ENCODE peak calls at places on chromosomes 4 and X, in seven cellular contexts. G is RPMI7951; Z is MM.1S; K is left ventricle myocardium inferior; H is prostate gland; Y is CD8-positive, alpha-beta memory T cell; I is NCI-H187. A is an unnamed sample.

GRCh38 chrX:108165349-108166111 is 74.0 kb downstream of the ATG4A start:
- DNase-seq in G (peak; percentile 42), Z (no peak), K (no peak), H (no peak), Y (no peak), I (no peak), A (peak; percentile 18)

GRCh38 chr4:128940966-128941365 is 131.5 kb downstream of the JADE1 start:
- DNase-seq in G (no peak), Z (no peak), K (no peak), H (no peak), Y (no peak), I (no peak), A (no peak)

GRCh38 chrX:1181131-1181530 is 31.3 kb downstream of the CRLF2 start:
- DNase-seq in G (no peak), Z (no peak), K (no peak), H (no peak), Y (no peak), I (no peak), A (no peak)

GRCh38 chr4:175961604-175962003 is 104.0 kb upstream of the WDR17 start:
- DNase-seq in G (no peak), Z (no peak), K (no peak), H (no peak), Y (no peak), I (no peak), A (no peak)

GRCh38 chr4:85829276-85830051 is 354.5 kb downstream of the ARHGAP24 start:
- DNase-seq in G (no peak), Z (no peak), K (no peak), H (no peak), Y (no peak), I (no peak), A (no peak)

GRCh38 chrX:136692271-136692670 is 44.3 kb downstream of the CD40LG start:
- DNase-seq in G (no peak), Z (no peak), K (no peak), H (no peak), Y (no peak), I (no peak), A (no peak)

GRCh38 chrX:18278448-18278847 is 57.8 kb upstream of the BEND2 start:
- DNase-seq in G (no peak), Z (no peak), K (no peak), H (no peak), Y (no peak), I (no peak), A (no peak)

GRCh38 chr4:149741186-149741831 is 74.3 kb downstream of the IQCM start:
- DNase-seq in G (no peak), Z (no peak), K (no peak), H (no peak), Y (no peak), I (no peak), A (no peak)

GRCh38 chr4:40170588-40170987 is 26.2 kb upstream of the RHOH start:
- DNase-seq in G (no peak), Z (no peak), K (no peak), H (no peak), Y (no peak), I (no peak), A (no peak)

GRCh38 chrX:104195489-104196084 is 29.3 kb downstream of the FAM199X start:
- DNase-seq in G (peak; percentile 12), Z (peak; percentile 54), K (no peak), H (no peak), Y (no peak), I (no peak), A (peak; percentile 7)

GRCh38 chr4:11106190-11106589 is 322.5 kb downstream of the HS3ST1 start:
- DNase-seq in G (no peak), Z (peak; percentile 51), K (no peak), H (no peak), Y (no peak), I (no peak), A (no peak)

GRCh38 chr4:154490589-154491340 is 834 bp downstream of the DCHS2 start:
- DNase-seq in G (no peak), Z (no peak), K (no peak), H (no peak), Y (no peak), I (no peak), A (no peak)

GRCh38 chr4:77734928-77735327 is 84.2 kb downstream of the CNOT6L start:
- DNase-seq in G (peak; percentile 88), Z (peak; percentile 92), K (no peak), H (no peak), Y (no peak), I (no peak), A (no peak)

GRCh38 chr4:23920296-23920695 is 30.4 kb upstream of the PPARGC1A start:
- DNase-seq in G (no peak), Z (no peak), K (no peak), H (no peak), Y (no peak), I (no peak), A (no peak)

GRCh38 chrX:14729058-14729457 is 143.8 kb downstream of the FANCB start:
- DNase-seq in G (no peak), Z (no peak), K (no peak), H (no peak), Y (no peak), I (no peak), A (no peak)

GRCh38 chr4:119038465-119038864 is 97.2 kb upstream of the MYOZ2 start:
- DNase-seq in G (no peak), Z (no peak), K (no peak), H (no peak), Y (no peak), I (no peak), A (no peak)

GRCh38 chr4:143554728-143555597 is 41.5 kb downstream of the SMARCA5 start:
- DNase-seq in G (no peak), Z (no peak), K (no peak), H (no peak), Y (no peak), I (no peak), A (no peak)

GRCh38 chr4:140485939-140486338 is 12.2 kb downstream of the MGAT4D start:
- DNase-seq in G (no peak), Z (no peak), K (no peak), H (no peak), Y (no peak), I (no peak), A (no peak)

GRCh38 chrX:12138366-12139313 is at the start of gene FRMPD4:
- DNase-seq in G (no peak), Z (no peak), K (no peak), H (no peak), Y (no peak), I (no peak), A (no peak)

GRCh38 chr4:41360214-41360910 is 103.6 kb downstream of the UCHL1 start:
- DNase-seq in G (peak; percentile 9), Z (peak; percentile 65), K (peak; percentile 85), H (peak; percentile 65), Y (no peak), I (peak; percentile 92), A (no peak)

GRCh38 chr4:40990202-40990898 is 224.0 kb downstream of the APBB2 start:
- DNase-seq in G (peak; percentile 94), Z (no peak), K (no peak), H (no peak), Y (no peak), I (no peak), A (peak; percentile 41)

GRCh38 chr4:2785613-2786012 is 7.3 kb upstream of the SH3BP2 start:
- DNase-seq in G (no peak), Z (peak; percentile 47), K (no peak), H (no peak), Y (no peak), I (no peak), A (no peak)

GRCh38 chr4:4866124-4866832 is 6.8 kb downstream of the MSX1 start:
- DNase-seq in G (no peak), Z (no peak), K (no peak), H (no peak), Y (no peak), I (no peak), A (no peak)